ENCODE peak calls at places on chromosome 5, in four cellular contexts. O, F, P and Q are unnamed samples.
A peak's percentile ranks its signal among the peaks of the same experiment; 100 is the strongest.

GRCh38 chr5:115656404-115656803 is 30.6 kb upstream of the TMED7 start:
- DNase-seq in O (no peak), F (no peak), P (no peak), Q (no peak)

GRCh38 chr5:133319905-133320520 is 268.2 kb downstream of the HSPA4 start:
- DNase-seq in F (no peak), P (no peak), O (peak; percentile 17), Q (no peak)

GRCh38 chr5:135697959-135698345 is 119.2 kb upstream of the CXCL14 start:
- DNase-seq in F (no peak), P (no peak), O (no peak), Q (peak; percentile 48)

GRCh38 chr5:126446498-126447224 is 23.5 kb downstream of the GRAMD2B start:
- DNase-seq in O (no peak), F (no peak), P (no peak), Q (no peak)

GRCh38 chr5:72478684-72479083 is 28.5 kb downstream of the ZNF366 start:
- DNase-seq in O (no peak), P (no peak), F (no peak), Q (no peak)

GRCh38 chr5:54772232-54773168 is 212.9 kb downstream of the ESM1 start:
- DNase-seq in F (no peak), P (no peak), O (no peak), Q (no peak)

GRCh38 chr5:163915481-163915961 is 410.1 kb downstream of the MAT2B start:
- DNase-seq in F (no peak), P (peak; percentile 51), O (no peak), Q (no peak)

GRCh38 chr5:132104561-132104960 is 31.0 kb downstream of the CSF2 start:
- DNase-seq in P (no peak), F (no peak), O (no peak), Q (no peak)

GRCh38 chr5:172789687-172790495 is 18.9 kb upstream of the DUSP1 start:
- DNase-seq in F (no peak), P (no peak), O (no peak), Q (no peak)

GRCh38 chr5:72611111-72611724 is 104.0 kb upstream of the ZNF366 start:
- DNase-seq in F (peak; percentile 1), P (peak; percentile 89), O (peak; percentile 69), Q (peak; percentile 83)

GRCh38 chr5:155728146-155728856 is 598.7 kb upstream of the SGCD start:
- DNase-seq in F (no peak), P (peak; percentile 74), O (no peak), Q (no peak)

GRCh38 chr5:35487255-35488035 is 130.2 kb upstream of the SPEF2 start:
- DNase-seq in F (no peak), O (no peak), P (no peak), Q (no peak)

GRCh38 chr5:176533894-176534611 is 3.1 kb downstream of the RNF44 start:
- DNase-seq in P (peak; percentile 31), F (no peak), O (no peak), Q (no peak)

GRCh38 chr5:60916646-60917045 is 28.2 kb downstream of the ERCC8 start:
- DNase-seq in O (no peak), P (no peak), F (no peak), Q (no peak)

GRCh38 chr5:86675311-86675710 is 57.6 kb downstream of the COX7C start:
- DNase-seq in P (no peak), F (no peak), O (no peak), Q (no peak)

GRCh38 chr5:125228358-125228757 is 481.9 kb upstream of the ZNF608 start:
- DNase-seq in O (no peak), F (no peak), P (no peak), Q (no peak)

GRCh38 chr5:128687930-128688329 is 149.9 kb upstream of the FBN2 start:
- DNase-seq in O (no peak), P (no peak), F (no peak), Q (no peak)

GRCh38 chr5:103360475-103360874 is 101.9 kb downstream of the MACIR start:
- DNase-seq in F (no peak), O (no peak), P (no peak), Q (no peak)

GRCh38 chr5:107519900-107520354 is 150.8 kb downstream of the EFNA5 start:
- DNase-seq in P (peak; percentile 51), O (no peak), F (no peak), Q (no peak)

GRCh38 chr5:93583799-93584530 is 943 bp downstream of the NR2F1 start:
- DNase-seq in F (no peak), O (no peak), P (peak; percentile 79), Q (peak; percentile 58)

GRCh38 chr5:34707451-34708107 is 51.5 kb downstream of the RAI14 start:
- DNase-seq in F (no peak), O (no peak), P (no peak), Q (no peak)

GRCh38 chr5:169095410-169095772 is 205.5 kb downstream of the SLIT3 start:
- DNase-seq in P (no peak), O (no peak), F (no peak), Q (no peak)

GRCh38 chr5:143010335-143010734 is 240.2 kb downstream of the ARHGAP26 start:
- DNase-seq in O (no peak), F (no peak), P (no peak), Q (no peak)

GRCh38 chr5:56574778-56575177 is 240.6 kb upstream of the MAP3K1 start:
- DNase-seq in O (no peak), P (no peak), F (no peak), Q (no peak)

GRCh38 chr5:132363431-132364112 is 5.9 kb upstream of the SLC22A5 start:
- DNase-seq in O (peak; percentile 48), P (no peak), F (no peak), Q (peak; percentile 84)

GRCh38 chr5:9782806-9783560 is 152.8 kb upstream of the TAS2R1 start:
- DNase-seq in P (peak; percentile 18), O (no peak), F (no peak), Q (no peak)

GRCh38 chr5:144101616-144102015 is 68.8 kb downstream of the YIPF5 start:
- DNase-seq in O (no peak), P (no peak), F (no peak), Q (no peak)

GRCh38 chr5:87825583-87825982 is 412.9 kb upstream of the CCNH start:
- DNase-seq in P (no peak), O (no peak), F (no peak), Q (no peak)

GRCh38 chr5:73213566-73213998 is 40.6 kb downstream of the TMEM174 start:
- DNase-seq in P (no peak), F (no peak), O (no peak), Q (no peak)

GRCh38 chr5:144150996-144151395 is 19.5 kb downstream of the YIPF5 start:
- DNase-seq in F (no peak), O (no peak), P (no peak), Q (no peak)

GRCh38 chr5:134018154-134018985 is 13.6 kb upstream of the VDAC1 start:
- DNase-seq in O (peak; percentile 42), F (no peak), P (no peak), Q (no peak)

DNA sequence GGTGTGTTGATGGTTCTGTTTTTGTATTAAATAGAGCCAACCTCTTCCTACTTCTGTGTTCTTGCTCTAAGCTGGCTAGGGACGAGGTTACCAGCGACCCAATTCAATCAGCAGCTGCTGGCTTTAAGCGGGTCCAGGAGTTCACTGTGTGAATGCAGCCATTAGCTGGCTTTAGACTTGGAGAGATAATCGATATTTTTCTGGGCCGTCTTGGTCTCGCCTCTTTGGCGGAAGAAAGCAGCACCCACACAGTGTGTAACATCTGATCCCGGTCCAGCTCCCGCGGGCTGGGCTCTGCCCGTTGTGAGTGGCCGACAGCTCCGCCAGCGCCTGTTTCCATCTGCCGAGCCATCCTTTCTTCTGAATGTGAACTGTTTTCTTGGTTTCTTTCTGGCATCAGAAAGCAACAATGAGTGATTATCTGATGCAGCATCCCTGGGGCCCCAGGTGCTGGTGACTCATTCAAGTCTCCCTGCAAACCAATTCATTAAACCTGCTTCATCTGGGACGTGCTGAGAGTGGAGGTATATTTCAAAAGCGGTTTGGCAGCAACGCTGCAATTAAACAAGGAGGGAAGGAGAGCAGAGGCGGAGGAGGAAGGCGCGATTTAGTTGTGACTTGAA is 90.8 kb upstream of the IRX4 start:
- DNase-seq in F (no peak), P (no peak), O (no peak), Q (no peak)
- H3K27ac ChIP-seq in F (no peak overlapping the region), P (no peak overlapping the region), O (no peak overlapping the region), Q (no peak overlapping the region)

GRCh38 chr5:78323241-78323640 is 28.7 kb upstream of the AP3B1 start:
- DNase-seq in O (no peak), P (no peak), F (no peak), Q (no peak)

GRCh38 chr5:78317515-78317914 is 23.0 kb upstream of the AP3B1 start:
- DNase-seq in F (no peak), P (no peak), O (no peak), Q (no peak)

GRCh38 chr5:78318337-78318736 is 23.8 kb upstream of the AP3B1 start:
- DNase-seq in O (no peak), F (no peak), P (no peak), Q (no peak)

DNA sequence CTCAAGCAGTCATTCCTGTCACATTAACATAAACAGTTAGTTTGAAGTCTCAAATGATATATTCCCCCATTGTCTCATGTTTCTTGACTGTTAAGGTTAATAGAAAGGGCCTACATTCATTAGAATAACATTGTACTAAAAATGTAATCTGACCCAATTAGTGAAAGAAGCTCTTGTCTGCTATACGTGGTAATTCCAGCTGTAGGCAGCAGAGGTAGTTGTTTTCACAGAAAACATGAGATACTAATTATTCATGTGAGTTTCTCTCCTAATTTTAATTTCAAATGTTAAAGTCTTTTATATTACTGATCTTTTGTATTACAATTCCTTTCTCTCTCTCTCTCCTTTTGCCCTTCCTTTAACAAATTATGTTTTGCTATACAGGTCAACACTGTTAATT is 26.0 kb upstream of the AP3B1 start:
- DNase-seq in P (peak; percentile 29), F (no peak), O (peak; percentile 25), Q (no peak)
- TF ChIP-seq CTCF in P (peak; percentile 71), F (peak; percentile 70), O (peak; percentile 79), Q (peak; percentile 68)

GRCh38 chr5:41924526-41924871 is 582 bp upstream of the FBXO4 start:
- DNase-seq in O (no peak), F (no peak), P (no peak), Q (no peak)
- H3K27ac ChIP-seq in O (peak overlapping the region; percentile 91), F (peak overlapping the region; percentile 98), P (no peak overlapping the region), Q (peak overlapping the region; percentile 96)

GRCh38 chr5:117077142-117077541 is 502.5 kb upstream of the SEMA6A start:
- DNase-seq in P (no peak), F (no peak), O (no peak), Q (no peak)
- TF ChIP-seq CTCF in P (peak; percentile 47), F (no peak), O (no peak), Q (peak; percentile 20)

DNA sequence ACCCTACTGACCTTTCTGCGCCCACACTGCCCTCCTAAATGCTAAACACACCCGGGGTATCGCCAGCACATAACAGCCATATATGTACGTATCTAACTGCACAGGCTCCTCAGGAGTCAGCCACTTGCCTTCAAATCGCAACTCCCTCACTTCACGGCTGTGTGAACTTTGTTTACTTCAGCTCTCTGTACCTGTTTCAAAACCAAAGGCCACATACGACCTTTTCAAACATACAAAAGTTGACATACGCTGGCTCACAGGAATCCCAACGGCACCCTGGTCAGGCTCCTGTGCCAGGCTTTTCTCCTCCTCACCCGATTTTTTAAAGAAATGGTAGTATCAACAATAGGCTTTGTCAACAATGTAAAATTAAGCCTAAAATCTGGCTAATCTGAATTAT is 39.0 kb upstream of the ZNF622 start:
- DNase-seq in O (no peak), P (no peak), F (no peak), Q (no peak)
- H3K27ac ChIP-seq in O (no peak overlapping the region), P (no peak overlapping the region), F (no peak overlapping the region), Q (peak overlapping the region; percentile 78)